ENCODE peak calls at places on chromosomes 2 and 18, in ten cellular contexts. One of them, this sample, is unnamed.

GRCh38 chr2:85717308-85718005 is 23.3 kb downstream of the GNLY start:
- DNase-seq in AG08395: peak
- DNase-seq in HT1080: no peak
- DNase-seq in fibroblast of mammary gland: peak
- DNase-seq in NCI-H446 treated with DMSO at 0.1 percent for 48 hours: no peak
- DNase-seq in T follicular helper cell: no peak
- DNase-seq in astrocyte of the spinal cord: no peak
- DNase-seq in foreskin fibroblast: peak
- DNase-seq in mesothelial cell of epicardium: no peak
- DNase-seq in A172: no peak
- DNase-seq in this sample: no peak

GRCh38 chr2:9394816-9395215 is 28.5 kb downstream of the ITGB1BP1 start:
- DNase-seq in mesothelial cell of epicardium: no peak
- DNase-seq in NCI-H446 treated with DMSO at 0.1 percent for 48 hours: no peak
- DNase-seq in astrocyte of the spinal cord: no peak
- DNase-seq in HT1080: no peak
- DNase-seq in A172: no peak
- DNase-seq in AG08395: no peak
- DNase-seq in T follicular helper cell: no peak
- DNase-seq in foreskin fibroblast: no peak
- DNase-seq in fibroblast of mammary gland: no peak
- DNase-seq in this sample: no peak

GRCh38 chr2:152186257-152186656 is 10.7 kb upstream of the STAM2 start:
- DNase-seq in T follicular helper cell: no peak
- DNase-seq in mesothelial cell of epicardium: no peak
- DNase-seq in foreskin fibroblast: no peak
- DNase-seq in NCI-H446 treated with DMSO at 0.1 percent for 48 hours: no peak
- DNase-seq in AG08395: no peak
- DNase-seq in astrocyte of the spinal cord: no peak
- DNase-seq in fibroblast of mammary gland: no peak
- DNase-seq in A172: peak
- DNase-seq in HT1080: peak
- DNase-seq in this sample: no peak

GRCh38 chr18:58625839-58626238 is 3.1 kb downstream of the ALPK2 start:
- DNase-seq in foreskin fibroblast: no peak
- DNase-seq in astrocyte of the spinal cord: no peak
- DNase-seq in A172: no peak
- DNase-seq in T follicular helper cell: no peak
- DNase-seq in AG08395: no peak
- DNase-seq in mesothelial cell of epicardium: no peak
- DNase-seq in NCI-H446 treated with DMSO at 0.1 percent for 48 hours: no peak
- DNase-seq in fibroblast of mammary gland: no peak
- DNase-seq in HT1080: no peak
- DNase-seq in this sample: no peak

GRCh38 chr2:241849616-241850543 is 8.8 kb downstream of the PDCD1 start:
- DNase-seq in astrocyte of the spinal cord: no peak
- DNase-seq in mesothelial cell of epicardium: no peak
- DNase-seq in A172: no peak
- DNase-seq in T follicular helper cell: no peak
- DNase-seq in AG08395: no peak
- DNase-seq in fibroblast of mammary gland: no peak
- DNase-seq in HT1080: no peak
- DNase-seq in NCI-H446 treated with DMSO at 0.1 percent for 48 hours: no peak
- DNase-seq in foreskin fibroblast: no peak
- DNase-seq in this sample: no peak

GRCh38 chr2:169365093-169365483 is 2.8 kb upstream of the LRP2 start:
- DNase-seq in HT1080: no peak
- DNase-seq in A172: no peak
- DNase-seq in foreskin fibroblast: no peak
- DNase-seq in NCI-H446 treated with DMSO at 0.1 percent for 48 hours: no peak
- DNase-seq in AG08395: no peak
- DNase-seq in fibroblast of mammary gland: no peak
- DNase-seq in mesothelial cell of epicardium: no peak
- DNase-seq in T follicular helper cell: no peak
- DNase-seq in astrocyte of the spinal cord: peak
- DNase-seq in this sample: no peak

GRCh38 chr2:10911291-10912075 is at the start of gene KCNF1:
- DNase-seq in mesothelial cell of epicardium: no peak
- DNase-seq in NCI-H446 treated with DMSO at 0.1 percent for 48 hours: no peak
- DNase-seq in A172: peak
- DNase-seq in astrocyte of the spinal cord: peak
- DNase-seq in AG08395: peak
- DNase-seq in T follicular helper cell: no peak
- DNase-seq in fibroblast of mammary gland: peak
- DNase-seq in HT1080: peak
- DNase-seq in foreskin fibroblast: peak
- DNase-seq in this sample: no peak

GRCh38 chr18:39721712-39722111 is 2156.1 kb upstream of the CELF4 start:
- DNase-seq in HT1080: no peak
- DNase-seq in fibroblast of mammary gland: peak
- DNase-seq in mesothelial cell of epicardium: no peak
- DNase-seq in T follicular helper cell: no peak
- DNase-seq in A172: no peak
- DNase-seq in AG08395: no peak
- DNase-seq in astrocyte of the spinal cord: peak
- DNase-seq in NCI-H446 treated with DMSO at 0.1 percent for 48 hours: no peak
- DNase-seq in foreskin fibroblast: no peak
- DNase-seq in this sample: no peak

GRCh38 chr2:219437141-219437540 is 2.5 kb downstream of the SPEG start:
- DNase-seq in mesothelial cell of epicardium: no peak
- DNase-seq in T follicular helper cell: no peak
- DNase-seq in foreskin fibroblast: no peak
- DNase-seq in A172: no peak
- DNase-seq in NCI-H446 treated with DMSO at 0.1 percent for 48 hours: no peak
- DNase-seq in fibroblast of mammary gland: no peak
- DNase-seq in HT1080: no peak
- DNase-seq in astrocyte of the spinal cord: no peak
- DNase-seq in AG08395: no peak
- DNase-seq in this sample: no peak

GRCh38 chr18:59696311-59697235 is 650 bp downstream of the CCBE1 start:
- DNase-seq in fibroblast of mammary gland: peak
- DNase-seq in AG08395: peak
- DNase-seq in A172: no peak
- DNase-seq in T follicular helper cell: no peak
- DNase-seq in astrocyte of the spinal cord: peak
- DNase-seq in HT1080: peak
- DNase-seq in NCI-H446 treated with DMSO at 0.1 percent for 48 hours: no peak
- DNase-seq in foreskin fibroblast: peak
- DNase-seq in mesothelial cell of epicardium: no peak
- DNase-seq in this sample: no peak

GRCh38 chr2:171726841-171727460 is 39.7 kb downstream of the DYNC1I2 start:
- DNase-seq in HT1080: no peak
- DNase-seq in mesothelial cell of epicardium: no peak
- DNase-seq in astrocyte of the spinal cord: no peak
- DNase-seq in T follicular helper cell: no peak
- DNase-seq in fibroblast of mammary gland: peak
- DNase-seq in foreskin fibroblast: peak
- DNase-seq in AG08395: peak
- DNase-seq in A172: no peak
- DNase-seq in NCI-H446 treated with DMSO at 0.1 percent for 48 hours: no peak
- DNase-seq in this sample: no peak

GRCh38 chr2:240850756-240851077 is 17.9 kb upstream of the AGXT start:
- DNase-seq in fibroblast of mammary gland: no peak
- DNase-seq in foreskin fibroblast: no peak
- DNase-seq in T follicular helper cell: no peak
- DNase-seq in AG08395: no peak
- DNase-seq in HT1080: no peak
- DNase-seq in mesothelial cell of epicardium: no peak
- DNase-seq in astrocyte of the spinal cord: no peak
- DNase-seq in NCI-H446 treated with DMSO at 0.1 percent for 48 hours: no peak
- DNase-seq in A172: no peak
- DNase-seq in this sample: no peak

GRCh38 chr2:26469092-26469710 is 8.7 kb downstream of the OTOF start:
- DNase-seq in T follicular helper cell: peak
- DNase-seq in NCI-H446 treated with DMSO at 0.1 percent for 48 hours: peak
- DNase-seq in mesothelial cell of epicardium: no peak
- DNase-seq in foreskin fibroblast: peak
- DNase-seq in fibroblast of mammary gland: peak
- DNase-seq in astrocyte of the spinal cord: peak
- DNase-seq in HT1080: peak
- DNase-seq in A172: peak
- DNase-seq in AG08395: peak
- DNase-seq in this sample: no peak

GRCh38 chr2:196166876-196167275 is 4.5 kb downstream of the STK17B start:
- DNase-seq in fibroblast of mammary gland: peak
- DNase-seq in foreskin fibroblast: peak
- DNase-seq in astrocyte of the spinal cord: peak
- DNase-seq in AG08395: no peak
- DNase-seq in T follicular helper cell: no peak
- DNase-seq in mesothelial cell of epicardium: no peak
- DNase-seq in NCI-H446 treated with DMSO at 0.1 percent for 48 hours: no peak
- DNase-seq in HT1080: peak
- DNase-seq in A172: peak
- DNase-seq in this sample: no peak

This sample was measured in amygdala.